ENCODE peak calls at places on chromosomes 16 and 17, in five cellular contexts. X is A549, Z is K562, O is HepG2, U is GM12878. P is an unnamed sample. For H3K4me1, the result is how much of the 10 kb centered on the place peaks cover.

GRCh38 chr17:61997649-61998048 is 67.4 kb downstream of the MED13 start:
- DNase-seq in X (no peak), Z (no peak), O (no peak), U (no peak), P (peak)

GRCh38 chr17:62807812-62808575 is at the start of gene MARCHF10:
- DNase-seq in X (no peak), Z (peak), O (no peak), U (no peak), P (no peak)

GRCh38 chr17:56540791-56541190 is 52.7 kb upstream of the NOG start:
- DNase-seq in X (no peak), Z (no peak), O (no peak), U (no peak), P (no peak)

GRCh38 chr16:68356249-68356918 is 45.6 kb downstream of the PRMT7 start:
- DNase-seq in X (no peak), Z (no peak), O (no peak), U (peak), P (no peak)

GRCh38 chr16:2008631-2009301 is 855 bp downstream of the ZNF598 start:
- DNase-seq in X (no peak), Z (peak), O (peak), U (no peak), P (peak)

GRCh38 chr17:66964930-66965800 is 658 bp downstream of the CACNG4 start:
- DNase-seq in X (peak), Z (peak), O (no peak), U (no peak), P (no peak)

GRCh38 chr16:378821-379182 is 3.0 kb downstream of the PGAP6 start:
- DNase-seq in X (no peak), Z (no peak), O (no peak), U (no peak), P (no peak)

GRCh38 chr17:50683434-50684287 is 24.1 kb downstream of the ANKRD40 start:
- DNase-seq in X (no peak), Z (no peak), O (no peak), U (no peak), P (no peak)

GRCh38 chr17:49290690-49291326 is 60.2 kb upstream of the PHOSPHO1 start:
- DNase-seq in X (peak), Z (peak), O (peak), U (no peak), P (peak)

GRCh38 chr17:61097786-61098185 is 301.9 kb upstream of the TBX2 start:
- DNase-seq in X (no peak), Z (no peak), O (no peak), U (no peak), P (no peak)

GRCh38 chr17:17675925-17676534 is 5.2 kb upstream of the RAI1 start:
- DNase-seq in X (peak), Z (no peak), O (no peak), U (no peak), P (no peak)

GRCh38 chr16:11319529-11320146 is 25.6 kb upstream of the RMI2 start:
- DNase-seq in X (no peak), Z (no peak), O (peak), U (no peak), P (no peak)

GRCh38 chr17:72967963-72968585 is 124.4 kb downstream of the SLC39A11 start:
- DNase-seq in X (no peak), Z (no peak), O (no peak), U (no peak), P (peak)

GRCh38 chr16:14172200-14172805 is 101.2 kb downstream of the MRTFB start:
- DNase-seq in X (no peak), Z (no peak), O (peak), U (no peak), P (no peak)

GRCh38 chr17:81057079-81057730 is 22.3 kb downstream of the BAIAP2 start:
- DNase-seq in X (peak), Z (peak), O (no peak), U (no peak), P (peak)

GRCh38 chr17:39704821-39705551 is 5.1 kb downstream of the ERBB2 start:
- DNase-seq in X (peak), Z (no peak), O (no peak), U (no peak), P (no peak)
- H3K4me1 ChIP-seq in X (half or more), Z (under half), O (half or more), U (under half), P (under half)

GRCh38 chr16:84780063-84780462 is 39.7 kb upstream of the CRISPLD2 start:
- DNase-seq in X (no peak), Z (no peak), O (no peak), U (no peak), P (no peak)
- TF ChIP-seq MAX in X (no peak), Z (no peak), O (no peak), U (no peak), P (no peak)

GRCh38 chr16:85200471-85201278 is 88.4 kb upstream of the CIBAR2 start:
- DNase-seq in X (no peak), Z (peak), O (peak), U (no peak), P (no peak)
- TF ChIP-seq MYC in X (no peak), Z (no peak), O (no peak), U (no peak), P (no peak)

GRCh38 chr16:81823111-81823510 is 44.0 kb downstream of the PLCG2 start:
- DNase-seq in X (no peak), Z (no peak), O (no peak), U (no peak), P (peak)
- H3K4me1 ChIP-seq in X (under half), Z (under half), O (under half), U (half or more), P (under half)

GRCh38 chr17:5763595-5763994 is 179.3 kb upstream of the NLRP1 start:
- DNase-seq in X (no peak), Z (no peak), O (peak), U (no peak), P (no peak)
- TF ChIP-seq MAX in X (no peak), Z (no peak), O (peak), U (no peak), P (no peak)

GRCh38 chr17:78992542-78993212 is 13.0 kb upstream of the LGALS3BP start:
- DNase-seq in X (no peak), Z (no peak), O (no peak), U (no peak), P (no peak)
- TF ChIP-seq MYC in X (no peak), Z (no peak), O (no peak), U (no peak), P (no peak)

GRCh38 chr17:15247891-15248529 is 17.1 kb downstream of the PMP22 start:
- DNase-seq in X (peak), Z (peak), O (no peak), U (no peak), P (peak)

GRCh38 chr17:15250459-15250858 is 14.7 kb downstream of the PMP22 start:
- DNase-seq in X (no peak), Z (no peak), O (no peak), U (no peak), P (no peak)

GRCh38 chr17:15249487-15249886 is 15.6 kb downstream of the PMP22 start:
- DNase-seq in X (no peak), Z (no peak), O (no peak), U (no peak), P (no peak)
- H3K4me1 ChIP-seq in X (under half), Z (under half), O (under half), U (under half), P (under half)

GRCh38 chr16:23255000-23255399 is 47.1 kb upstream of the SCNN1B start:
- DNase-seq in X (no peak), Z (no peak), O (no peak), U (no peak), P (no peak)
- TF ChIP-seq MAX in X (no peak), Z (no peak), O (no peak), U (no peak), P (no peak)

P was measured in endothelial cell of umbilical vein.